ENCODE peak calls at places on chromosomes 7 and 10, in six cellular contexts. One of them, this sample, is unnamed.

GRCh38 chr10:99630439-99630838 is 10.2 kb upstream of the SLC25A28 start:
- DNase-seq in GM12878: no peak
- DNase-seq in natural killer cell: no peak
- DNase-seq in GM10248: no peak
- DNase-seq in astrocyte of the spinal cord: peak
- DNase-seq in fibroblast of lung: peak
- DNase-seq in this sample: no peak

GRCh38 chr10:58399410-58399809 is 14.2 kb downstream of the TFAM start:
- DNase-seq in fibroblast of lung: no peak
- DNase-seq in astrocyte of the spinal cord: no peak
- DNase-seq in GM12878: no peak
- DNase-seq in natural killer cell: no peak
- DNase-seq in GM10248: no peak
- DNase-seq in this sample: no peak

GRCh38 chr10:60023475-60023874 is 117.1 kb upstream of the CCDC6 start:
- DNase-seq in fibroblast of lung: no peak
- DNase-seq in astrocyte of the spinal cord: no peak
- DNase-seq in GM10248: no peak
- DNase-seq in GM12878: no peak
- DNase-seq in natural killer cell: no peak
- DNase-seq in this sample: no peak

GRCh38 chr7:149776305-149776704 is 2.9 kb upstream of the ZNF467 start:
- DNase-seq in astrocyte of the spinal cord: no peak
- DNase-seq in GM12878: no peak
- DNase-seq in natural killer cell: no peak
- DNase-seq in GM10248: no peak
- DNase-seq in fibroblast of lung: no peak
- DNase-seq in this sample: no peak

GRCh38 chr7:105776068-105776790 is 100.2 kb downstream of the ATXN7L1 start:
- DNase-seq in GM12878: no peak
- DNase-seq in GM10248: no peak
- DNase-seq in natural killer cell: no peak
- DNase-seq in fibroblast of lung: peak
- DNase-seq in astrocyte of the spinal cord: peak
- DNase-seq in this sample: peak

GRCh38 chr7:10612950-10613349 is 360.7 kb upstream of the PHF14 start:
- DNase-seq in GM12878: no peak
- DNase-seq in natural killer cell: no peak
- DNase-seq in astrocyte of the spinal cord: no peak
- DNase-seq in fibroblast of lung: no peak
- DNase-seq in GM10248: no peak
- DNase-seq in this sample: no peak

GRCh38 chr10:110918269-110918632 is 729 bp downstream of the BBIP1 start:
- DNase-seq in fibroblast of lung: peak
- DNase-seq in GM10248: no peak
- DNase-seq in natural killer cell: no peak
- DNase-seq in GM12878: peak
- DNase-seq in astrocyte of the spinal cord: peak
- DNase-seq in this sample: no peak

GRCh38 chr7:7779888-7780287 is 61.5 kb upstream of the RPA3 start:
- DNase-seq in astrocyte of the spinal cord: no peak
- DNase-seq in GM10248: no peak
- DNase-seq in GM12878: no peak
- DNase-seq in fibroblast of lung: no peak
- DNase-seq in natural killer cell: no peak
- DNase-seq in this sample: no peak

GRCh38 chr7:106358103-106358663 is 73.4 kb upstream of the NAMPT start:
- DNase-seq in GM12878: no peak
- DNase-seq in natural killer cell: no peak
- DNase-seq in astrocyte of the spinal cord: peak
- DNase-seq in fibroblast of lung: peak
- DNase-seq in GM10248: no peak
- DNase-seq in this sample: peak

GRCh38 chr10:22334414-22335203 is 10.7 kb upstream of the SPAG6 start:
- DNase-seq in GM12878: no peak
- DNase-seq in GM10248: no peak
- DNase-seq in fibroblast of lung: no peak
- DNase-seq in astrocyte of the spinal cord: no peak
- DNase-seq in natural killer cell: no peak
- DNase-seq in this sample: no peak

GRCh38 chr7:47937711-47938573 is 10.3 kb downstream of the PKD1L1 start:
- DNase-seq in astrocyte of the spinal cord: no peak
- DNase-seq in fibroblast of lung: no peak
- DNase-seq in GM10248: peak
- DNase-seq in GM12878: peak
- DNase-seq in natural killer cell: no peak
- DNase-seq in this sample: peak

GRCh38 chr10:104043854-104044253 is 41.8 kb downstream of the COL17A1 start:
- DNase-seq in astrocyte of the spinal cord: no peak
- DNase-seq in GM12878: no peak
- DNase-seq in GM10248: peak
- DNase-seq in fibroblast of lung: no peak
- DNase-seq in natural killer cell: no peak
- DNase-seq in this sample: no peak

GRCh38 chr10:104046651-104047050 is 39.0 kb downstream of the COL17A1 start:
- DNase-seq in GM12878: no peak
- DNase-seq in fibroblast of lung: no peak
- DNase-seq in astrocyte of the spinal cord: no peak
- DNase-seq in GM10248: no peak
- DNase-seq in natural killer cell: no peak
- DNase-seq in this sample: no peak

GRCh38 chr10:104043185-104043830 is 42.4 kb downstream of the COL17A1 start:
- DNase-seq in astrocyte of the spinal cord: peak
- DNase-seq in fibroblast of lung: no peak
- DNase-seq in GM10248: peak
- DNase-seq in natural killer cell: no peak
- DNase-seq in GM12878: no peak
- DNase-seq in this sample: no peak

GRCh38 chr10:104041891-104042535 is 43.7 kb downstream of the COL17A1 start:
- DNase-seq in GM12878: no peak
- DNase-seq in natural killer cell: no peak
- DNase-seq in astrocyte of the spinal cord: no peak
- DNase-seq in GM10248: peak
- DNase-seq in fibroblast of lung: no peak
- DNase-seq in this sample: peak

DNA sequence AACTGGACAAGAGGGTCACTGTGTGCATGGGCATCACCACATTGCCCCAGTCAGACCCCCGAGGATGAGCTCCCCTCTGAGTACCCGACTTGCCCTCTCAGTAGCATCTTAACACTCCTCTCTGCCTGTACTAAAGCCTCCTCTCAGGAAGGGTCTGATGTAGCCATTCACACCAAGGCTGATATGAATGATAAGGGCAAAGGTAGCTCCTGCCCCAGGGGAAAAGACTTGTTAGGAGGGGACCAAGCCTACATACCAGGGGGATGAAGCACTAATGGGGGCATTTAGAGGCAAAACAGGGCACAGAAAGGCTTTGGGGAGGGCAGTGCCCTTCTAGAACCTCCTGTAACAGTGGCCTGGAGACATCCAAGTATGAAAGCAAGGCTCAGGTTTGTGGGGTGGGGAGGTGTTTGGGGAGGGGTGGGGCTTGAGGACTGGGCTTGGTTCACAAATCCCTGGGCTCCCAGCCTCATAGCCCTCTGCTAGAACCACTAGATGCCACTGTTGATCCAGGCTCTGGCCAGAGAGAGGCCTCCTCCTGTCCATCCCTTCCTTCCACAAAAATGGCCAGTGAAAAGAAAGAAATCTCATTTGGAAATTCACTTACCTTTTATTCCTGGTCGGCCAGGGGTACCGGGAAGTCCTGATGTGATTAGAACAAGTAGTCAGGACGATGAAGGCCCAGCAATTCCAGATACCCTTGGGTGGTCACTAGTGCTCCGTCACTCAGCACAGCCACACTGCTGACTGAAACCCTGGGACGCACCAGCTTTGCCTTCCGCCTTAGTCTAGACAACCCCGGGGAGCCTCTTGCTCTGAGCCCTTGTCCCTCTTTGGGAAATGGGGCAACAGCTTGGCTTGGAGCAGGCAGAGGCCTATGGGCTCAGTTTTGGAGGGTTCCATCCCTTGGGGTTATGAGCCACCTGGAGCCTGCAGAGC is 40.3 kb downstream of the COL17A1 start:
- DNase-seq in natural killer cell: no peak
- DNase-seq in fibroblast of lung: peak
- DNase-seq in GM12878: no peak
- DNase-seq in astrocyte of the spinal cord: peak
- DNase-seq in GM10248: peak
- DNase-seq in this sample: peak
- TF ChIP-seq CTCF in natural killer cell: no peak
- TF ChIP-seq CTCF in fibroblast of lung: peak
- TF ChIP-seq CTCF in GM12878: no peak
- TF ChIP-seq CTCF in astrocyte of the spinal cord: peak
- TF ChIP-seq CTCF in GM10248: peak
- TF ChIP-seq CTCF in this sample: peak

DNA sequence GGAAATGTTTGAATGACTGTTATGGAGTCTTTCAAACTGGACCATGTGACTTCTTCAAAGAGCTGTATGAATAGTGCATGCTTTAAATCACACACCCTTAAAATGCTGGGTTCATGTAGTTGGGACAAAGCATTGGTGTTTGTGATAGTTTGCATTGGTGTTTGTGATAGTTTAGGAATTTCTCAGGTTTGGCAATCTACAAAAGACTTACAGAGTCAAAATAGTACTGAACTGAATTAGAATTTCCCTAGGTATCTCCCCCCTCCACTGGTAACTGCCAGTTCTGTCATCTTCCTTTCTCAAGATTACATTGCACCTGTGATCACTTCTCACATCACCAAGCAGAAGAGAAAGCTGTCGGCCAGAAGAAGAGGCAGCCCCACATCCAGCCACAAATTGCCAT is 261.1 kb downstream of the GATA3 start:
- DNase-seq in GM10248: no peak
- DNase-seq in natural killer cell: no peak
- DNase-seq in astrocyte of the spinal cord: no peak
- DNase-seq in fibroblast of lung: no peak
- DNase-seq in GM12878: no peak
- DNase-seq in this sample: no peak
- TF ChIP-seq CTCF in GM10248: no peak
- TF ChIP-seq CTCF in natural killer cell: no peak
- TF ChIP-seq CTCF in astrocyte of the spinal cord: no peak
- TF ChIP-seq CTCF in fibroblast of lung: no peak
- TF ChIP-seq CTCF in GM12878: no peak
- TF ChIP-seq CTCF in this sample: no peak

DNA sequence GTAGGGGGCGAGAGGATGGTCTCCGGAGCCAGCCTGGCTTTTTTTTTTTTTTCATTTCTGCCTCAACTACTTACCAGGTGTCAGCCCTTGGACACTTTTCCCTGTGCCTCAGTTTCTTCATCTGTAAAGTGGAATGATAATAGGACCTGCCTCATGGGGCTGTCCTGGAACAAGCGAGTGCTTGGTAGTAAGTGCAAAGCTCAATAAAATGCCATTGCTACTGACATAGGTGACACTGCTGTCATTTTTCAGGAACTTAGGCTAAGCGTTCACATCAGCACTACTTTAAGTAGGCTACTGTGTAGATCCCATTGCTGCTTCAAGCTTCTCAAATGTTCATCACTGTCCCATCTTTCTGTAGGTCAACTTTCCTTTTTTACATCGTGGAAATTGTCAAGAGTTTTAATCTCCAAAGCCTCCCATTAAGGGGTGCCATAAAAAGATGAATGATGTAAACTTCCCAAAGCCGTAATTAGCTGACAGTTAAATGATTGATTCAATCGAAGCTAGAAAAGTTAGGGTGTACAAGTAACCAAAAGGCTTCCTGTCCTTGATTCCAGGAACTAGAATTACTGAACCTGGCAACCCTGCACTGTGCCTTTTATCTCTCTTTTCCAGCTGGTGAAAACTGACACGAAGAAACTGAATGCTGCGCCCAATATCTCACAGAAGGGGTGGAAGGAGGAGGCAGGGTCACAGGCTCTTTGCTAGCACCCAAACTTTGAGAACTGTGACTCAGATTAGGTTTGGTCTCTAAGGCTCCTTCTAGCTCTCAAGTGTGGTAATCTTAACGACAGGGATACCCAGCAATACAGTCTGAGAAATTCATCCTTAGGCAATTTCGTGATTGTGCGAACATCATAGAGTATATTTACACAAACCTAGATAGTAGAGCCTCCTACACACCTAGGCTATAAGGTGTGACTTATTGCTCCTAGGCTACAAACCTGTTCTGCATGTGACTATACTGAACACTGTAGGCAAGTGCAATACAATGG is 853 bp upstream of the USP6NL start:
- DNase-seq in astrocyte of the spinal cord: no peak
- DNase-seq in GM12878: no peak
- DNase-seq in GM10248: no peak
- DNase-seq in natural killer cell: no peak
- DNase-seq in fibroblast of lung: peak
- DNase-seq in this sample: no peak
- TF ChIP-seq CTCF in astrocyte of the spinal cord: no peak
- TF ChIP-seq CTCF in GM12878: no peak
- TF ChIP-seq CTCF in GM10248: no peak
- TF ChIP-seq CTCF in natural killer cell: no peak
- TF ChIP-seq CTCF in fibroblast of lung: no peak
- TF ChIP-seq CTCF in this sample: no peak

GRCh38 chr7:27165089-27165654 is at the start of gene HOXA9:
- DNase-seq in fibroblast of lung: peak
- DNase-seq in GM10248: no peak
- DNase-seq in natural killer cell: no peak
- DNase-seq in GM12878: no peak
- DNase-seq in astrocyte of the spinal cord: peak
- DNase-seq in this sample: no peak

GRCh38 chr7:27162930-27163775 is 2.2 kb downstream of the HOXA9 start:
- DNase-seq in GM10248: no peak
- DNase-seq in GM12878: no peak
- DNase-seq in astrocyte of the spinal cord: no peak
- DNase-seq in fibroblast of lung: no peak
- DNase-seq in natural killer cell: no peak
- DNase-seq in this sample: no peak

GRCh38 chr7:27165655-27166474 is 528 bp upstream of the HOXA9 start:
- DNase-seq in fibroblast of lung: no peak
- DNase-seq in natural killer cell: no peak
- DNase-seq in GM10248: no peak
- DNase-seq in astrocyte of the spinal cord: no peak
- DNase-seq in GM12878: no peak
- DNase-seq in this sample: no peak

GRCh38 chr7:27163776-27164380 is 1.5 kb downstream of the HOXA9 start:
- DNase-seq in astrocyte of the spinal cord: no peak
- DNase-seq in GM12878: no peak
- DNase-seq in fibroblast of lung: no peak
- DNase-seq in GM10248: no peak
- DNase-seq in natural killer cell: no peak
- DNase-seq in this sample: no peak

DNA sequence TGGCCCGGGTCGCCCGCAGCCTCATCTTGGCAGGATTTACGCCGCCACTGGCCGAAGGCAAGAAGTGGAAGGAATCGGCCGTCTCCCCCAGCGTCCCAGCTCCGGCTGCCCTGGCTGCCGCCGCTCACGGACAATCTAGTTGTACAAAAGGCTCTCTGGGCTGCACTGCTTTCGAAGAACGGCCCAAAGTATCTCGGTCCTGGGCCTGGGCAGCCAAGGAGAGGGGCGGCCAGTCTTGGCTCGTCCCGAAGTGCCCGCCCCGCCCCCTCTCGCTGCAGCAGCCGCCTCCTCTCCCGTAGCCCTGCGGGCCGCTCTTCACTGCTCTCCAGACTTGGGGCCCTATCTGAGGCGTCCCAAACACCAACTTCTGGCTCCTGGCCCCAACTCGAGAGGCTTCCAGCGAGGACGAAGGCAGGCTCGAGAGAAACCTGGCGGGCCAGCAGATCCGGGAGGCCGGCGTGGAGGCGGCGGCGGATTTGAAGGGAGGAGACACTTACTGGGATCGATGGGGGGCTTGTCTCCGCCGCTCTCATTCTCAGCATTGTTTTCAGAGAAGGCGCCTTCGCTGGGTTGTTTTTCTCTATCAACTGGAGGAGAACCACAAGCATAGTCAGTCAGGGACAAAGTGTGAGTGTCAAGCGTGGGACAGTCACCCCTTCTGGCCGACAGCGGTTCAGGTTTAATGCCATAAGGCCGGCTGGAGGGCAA is 802 bp downstream of the HOXA9 start:
- DNase-seq in GM12878: no peak
- DNase-seq in astrocyte of the spinal cord: no peak
- DNase-seq in GM10248: no peak
- DNase-seq in fibroblast of lung: no peak
- DNase-seq in natural killer cell: no peak
- DNase-seq in this sample: no peak
- TF ChIP-seq CTCF in GM12878: no peak
- TF ChIP-seq CTCF in astrocyte of the spinal cord: no peak
- TF ChIP-seq CTCF in GM10248: no peak
- TF ChIP-seq CTCF in fibroblast of lung: no peak
- TF ChIP-seq CTCF in natural killer cell: no peak
- TF ChIP-seq CTCF in this sample: no peak

This sample was measured in osteocyte.